ENCODE peak calls at places on chromosomes 2 and 18, in six cellular contexts. One of them, this sample, is unnamed.

GRCh38 chr2:32258242-32258641 is 6.4 kb downstream of the NLRC4 start:
- DNase-seq in upper lobe of left lung: no peak
- DNase-seq in heart right ventricle: no peak
- DNase-seq in tibial artery: no peak
- DNase-seq in body of pancreas: no peak
- DNase-seq in MM.1S: no peak
- DNase-seq in this sample: no peak

GRCh38 chr2:179574061-179574519 is 287.3 kb downstream of the ZNF385B start:
- DNase-seq in upper lobe of left lung: no peak
- DNase-seq in heart right ventricle: no peak
- DNase-seq in tibial artery: no peak
- DNase-seq in body of pancreas: no peak
- DNase-seq in MM.1S: peak; percentile 48
- DNase-seq in this sample: no peak

GRCh38 chr2:95009009-95009760 is 16.3 kb upstream of the MAL start:
- DNase-seq in upper lobe of left lung: no peak
- DNase-seq in heart right ventricle: no peak
- DNase-seq in tibial artery: no peak
- DNase-seq in body of pancreas: no peak
- DNase-seq in MM.1S: no peak
- DNase-seq in this sample: no peak

GRCh38 chr2:73418343-73418742 is 32.7 kb downstream of the ALMS1 start:
- DNase-seq in upper lobe of left lung: peak; percentile 76
- DNase-seq in heart right ventricle: peak; percentile 68
- DNase-seq in tibial artery: peak; percentile 86
- DNase-seq in body of pancreas: peak; percentile 52
- DNase-seq in MM.1S: no peak
- DNase-seq in this sample: no peak

GRCh38 chr2:118269408-118270051 is 181.3 kb downstream of the INSIG2 start:
- DNase-seq in upper lobe of left lung: peak; percentile 33
- DNase-seq in heart right ventricle: no peak
- DNase-seq in tibial artery: no peak
- DNase-seq in body of pancreas: peak; percentile 8
- DNase-seq in MM.1S: no peak
- DNase-seq in this sample: peak; percentile 16

GRCh38 chr2:45072862-45073237 is 63.6 kb upstream of the SIX2 start:
- DNase-seq in upper lobe of left lung: no peak
- DNase-seq in heart right ventricle: no peak
- DNase-seq in tibial artery: no peak
- DNase-seq in body of pancreas: no peak
- DNase-seq in MM.1S: no peak
- DNase-seq in this sample: no peak

GRCh38 chr18:12839526-12840196 is 44.4 kb downstream of the PTPN2 start:
- DNase-seq in upper lobe of left lung: no peak
- DNase-seq in heart right ventricle: no peak
- DNase-seq in tibial artery: no peak
- DNase-seq in body of pancreas: peak; percentile 17
- DNase-seq in MM.1S: peak; percentile 83
- DNase-seq in this sample: no peak

GRCh38 chr2:142867161-142867560 is 10.3 kb upstream of the KYNU start:
- DNase-seq in upper lobe of left lung: no peak
- DNase-seq in heart right ventricle: no peak
- DNase-seq in tibial artery: no peak
- DNase-seq in body of pancreas: no peak
- DNase-seq in MM.1S: no peak
- DNase-seq in this sample: peak; percentile 60

GRCh38 chr2:203713381-203713780 is 6.9 kb downstream of the CD28 start:
- DNase-seq in upper lobe of left lung: no peak
- DNase-seq in heart right ventricle: no peak
- DNase-seq in tibial artery: no peak
- DNase-seq in body of pancreas: no peak
- DNase-seq in MM.1S: no peak
- DNase-seq in this sample: no peak

GRCh38 chr18:46155652-46156051 is 51.5 kb downstream of the HAUS1 start:
- DNase-seq in upper lobe of left lung: peak; percentile 28
- DNase-seq in heart right ventricle: no peak
- DNase-seq in tibial artery: no peak
- DNase-seq in body of pancreas: no peak
- DNase-seq in MM.1S: no peak
- DNase-seq in this sample: peak; percentile 99

GRCh38 chr18:63590966-63591695 is 4.0 kb downstream of the SERPINB13 start:
- DNase-seq in upper lobe of left lung: no peak
- DNase-seq in heart right ventricle: no peak
- DNase-seq in tibial artery: no peak
- DNase-seq in body of pancreas: no peak
- DNase-seq in MM.1S: no peak
- DNase-seq in this sample: no peak

GRCh38 chr18:3747176-3747973 is 297.4 kb downstream of the TGIF1 start:
- DNase-seq in upper lobe of left lung: peak; percentile 45
- DNase-seq in heart right ventricle: no peak
- DNase-seq in tibial artery: no peak
- DNase-seq in body of pancreas: peak; percentile 65
- DNase-seq in MM.1S: no peak
- DNase-seq in this sample: peak; percentile 50

GRCh38 chr2:1717129-1717528 is 27.2 kb downstream of the PXDN start:
- DNase-seq in upper lobe of left lung: no peak
- DNase-seq in heart right ventricle: peak; percentile 32
- DNase-seq in tibial artery: no peak
- DNase-seq in body of pancreas: peak; percentile 74
- DNase-seq in MM.1S: no peak
- DNase-seq in this sample: peak; percentile 36

GRCh38 chr18:55998071-55998522 is 410.1 kb upstream of the TCF4 start:
- DNase-seq in upper lobe of left lung: no peak
- DNase-seq in heart right ventricle: no peak
- DNase-seq in tibial artery: no peak
- DNase-seq in body of pancreas: peak; percentile 33
- DNase-seq in MM.1S: peak; percentile 63
- DNase-seq in this sample: peak; percentile 76
- H3K4me1 ChIP-seq in upper lobe of left lung: no peaks in the 10 kb centered on the region
- H3K4me1 ChIP-seq in heart right ventricle: peaks cover 34% of the 10 kb centered on the region
- H3K4me1 ChIP-seq in tibial artery: no peaks in the 10 kb centered on the region
- H3K4me1 ChIP-seq in body of pancreas: peaks cover 11% of the 10 kb centered on the region
- H3K4me1 ChIP-seq in MM.1S: peaks cover 39% of the 10 kb centered on the region
- H3K4me1 ChIP-seq in this sample: peaks cover 21% of the 10 kb centered on the region

DNA sequence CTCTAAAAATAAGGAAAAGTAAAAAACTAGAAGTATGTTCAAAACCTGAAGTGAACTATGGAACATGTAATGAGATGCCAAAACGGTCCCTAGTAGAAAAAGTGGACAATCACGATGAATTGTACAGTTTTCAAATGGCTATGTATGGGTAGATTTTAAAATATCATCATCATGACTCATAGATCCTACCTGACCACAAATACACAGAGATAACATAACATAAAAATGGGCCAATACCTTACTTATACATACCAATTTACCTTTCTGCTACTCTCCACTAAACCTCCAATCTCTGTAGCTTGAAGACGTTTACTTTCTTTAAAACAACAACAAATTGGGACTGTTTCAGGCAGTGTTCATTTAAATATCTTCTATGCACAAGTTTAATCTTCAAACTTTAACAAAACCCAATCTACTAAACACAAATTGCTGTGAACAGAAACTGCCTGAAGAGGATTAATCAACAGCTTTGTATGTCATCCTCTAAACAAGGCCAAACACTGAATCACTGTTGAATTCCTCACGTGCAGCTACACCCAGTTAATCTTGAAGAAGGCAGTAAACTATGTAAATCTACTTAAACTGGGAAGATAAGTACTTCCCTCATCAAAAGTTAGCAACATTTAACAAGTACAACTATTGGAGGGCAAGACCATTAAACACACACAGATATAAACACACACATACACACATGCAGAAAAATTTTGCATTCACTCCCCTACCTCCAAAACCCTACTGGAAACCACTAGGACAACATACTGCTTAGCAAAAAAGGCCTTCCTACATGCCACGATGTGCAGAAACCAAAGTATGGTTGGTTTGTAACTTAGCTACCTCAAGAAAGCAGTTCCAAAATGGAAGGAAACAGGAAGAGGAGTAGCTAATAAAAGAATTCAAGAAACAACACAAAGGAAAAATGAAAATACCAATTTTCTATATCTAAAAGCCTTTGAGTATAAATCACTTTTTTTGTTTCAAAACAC is 90.3 kb downstream of the RBMS1 start:
- DNase-seq in upper lobe of left lung: no peak
- DNase-seq in heart right ventricle: no peak
- DNase-seq in tibial artery: no peak
- DNase-seq in body of pancreas: no peak
- DNase-seq in MM.1S: no peak
- DNase-seq in this sample: no peak
- H3K4me1 ChIP-seq in upper lobe of left lung: peaks cover 79% of the 10 kb centered on the region
- H3K4me1 ChIP-seq in heart right ventricle: peaks cover 86% of the 10 kb centered on the region
- H3K4me1 ChIP-seq in tibial artery: no peaks in the 10 kb centered on the region
- H3K4me1 ChIP-seq in body of pancreas: peaks cover 4% of the 10 kb centered on the region
- H3K4me1 ChIP-seq in MM.1S: peaks cover 18% of the 10 kb centered on the region
- H3K4me1 ChIP-seq in this sample: peaks cover 58% of the 10 kb centered on the region

GRCh38 chr2:135965756-135966155 is 19.7 kb downstream of the DARS1 start:
- DNase-seq in upper lobe of left lung: no peak
- DNase-seq in heart right ventricle: no peak
- DNase-seq in tibial artery: no peak
- DNase-seq in body of pancreas: no peak
- DNase-seq in MM.1S: no peak
- DNase-seq in this sample: no peak
- H3K4me1 ChIP-seq in upper lobe of left lung: peaks cover 23% of the 10 kb centered on the region
- H3K4me1 ChIP-seq in heart right ventricle: peaks cover 24% of the 10 kb centered on the region
- H3K4me1 ChIP-seq in tibial artery: no peaks in the 10 kb centered on the region
- H3K4me1 ChIP-seq in body of pancreas: peaks cover 9% of the 10 kb centered on the region
- H3K4me1 ChIP-seq in MM.1S: peaks cover 20% of the 10 kb centered on the region
- H3K4me1 ChIP-seq in this sample: no peaks in the 10 kb centered on the region

GRCh38 chr2:65278450-65279030 is 50.9 kb downstream of the ACTR2 start:
- DNase-seq in upper lobe of left lung: no peak
- DNase-seq in heart right ventricle: no peak
- DNase-seq in tibial artery: no peak
- DNase-seq in body of pancreas: no peak
- DNase-seq in MM.1S: no peak
- DNase-seq in this sample: no peak

GRCh38 chr2:65279756-65280155 is 52.1 kb downstream of the ACTR2 start:
- DNase-seq in upper lobe of left lung: no peak
- DNase-seq in heart right ventricle: no peak
- DNase-seq in tibial artery: no peak
- DNase-seq in body of pancreas: no peak
- DNase-seq in MM.1S: no peak
- DNase-seq in this sample: no peak

GRCh38 chr2:65277118-65277517 is 49.5 kb downstream of the ACTR2 start:
- DNase-seq in upper lobe of left lung: no peak
- DNase-seq in heart right ventricle: no peak
- DNase-seq in tibial artery: no peak
- DNase-seq in body of pancreas: no peak
- DNase-seq in MM.1S: no peak
- DNase-seq in this sample: no peak

GRCh38 chr2:65276604-65277003 is 49.0 kb downstream of the ACTR2 start:
- DNase-seq in upper lobe of left lung: no peak
- DNase-seq in heart right ventricle: no peak
- DNase-seq in tibial artery: no peak
- DNase-seq in body of pancreas: no peak
- DNase-seq in MM.1S: no peak
- DNase-seq in this sample: no peak

GRCh38 chr2:65277791-65278449 is 50.3 kb downstream of the ACTR2 start:
- DNase-seq in upper lobe of left lung: peak; percentile 80
- DNase-seq in heart right ventricle: no peak
- DNase-seq in tibial artery: no peak
- DNase-seq in body of pancreas: no peak
- DNase-seq in MM.1S: no peak
- DNase-seq in this sample: no peak
- H3K4me1 ChIP-seq in upper lobe of left lung: peaks cover 35% of the 10 kb centered on the region
- H3K4me1 ChIP-seq in heart right ventricle: peaks cover 57% of the 10 kb centered on the region
- H3K4me1 ChIP-seq in tibial artery: no peaks in the 10 kb centered on the region
- H3K4me1 ChIP-seq in body of pancreas: no peaks in the 10 kb centered on the region
- H3K4me1 ChIP-seq in MM.1S: peaks cover 4% of the 10 kb centered on the region
- H3K4me1 ChIP-seq in this sample: no peaks in the 10 kb centered on the region

This sample was measured in PC-9.